ENCODE peak calls at places on chromosomes 2 and 18, in five cellular contexts. One of them, this sample, is unnamed. For H3K9me3, the result is how much of the 10 kb centered on the place peaks cover.

GRCh38 chr2:218658671-218659257 is 659 bp downstream of the ZNF142 start:
- DNase-seq in neural progenitor cell: peak
- DNase-seq in transverse colon: peak
- DNase-seq in heart left ventricle: no peak
- DNase-seq in uterus: no peak
- DNase-seq in this sample: peak

GRCh38 chr2:10397878-10398277 is 50.2 kb downstream of the ODC1 start:
- DNase-seq in neural progenitor cell: no peak
- DNase-seq in transverse colon: no peak
- DNase-seq in heart left ventricle: no peak
- DNase-seq in uterus: no peak
- DNase-seq in this sample: no peak

GRCh38 chr2:64273524-64274398 is 129.5 kb upstream of the PELI1 start:
- DNase-seq in neural progenitor cell: no peak
- DNase-seq in transverse colon: peak
- DNase-seq in heart left ventricle: peak
- DNase-seq in uterus: peak
- DNase-seq in this sample: no peak

GRCh38 chr2:19881221-19881620 is 20.6 kb downstream of the TTC32 start:
- DNase-seq in neural progenitor cell: no peak
- DNase-seq in transverse colon: no peak
- DNase-seq in heart left ventricle: no peak
- DNase-seq in uterus: no peak
- DNase-seq in this sample: no peak

GRCh38 chr2:158493458-158493857 is 36.7 kb downstream of the PKP4 start:
- DNase-seq in neural progenitor cell: peak
- DNase-seq in transverse colon: no peak
- DNase-seq in heart left ventricle: no peak
- DNase-seq in uterus: no peak
- DNase-seq in this sample: no peak

GRCh38 chr2:144950874-144951560 is 431.1 kb upstream of the ZEB2 start:
- DNase-seq in neural progenitor cell: no peak
- DNase-seq in transverse colon: no peak
- DNase-seq in heart left ventricle: no peak
- DNase-seq in uterus: no peak
- DNase-seq in this sample: no peak

GRCh38 chr2:44433841-44434240 is 72.1 kb downstream of the CAMKMT start:
- DNase-seq in neural progenitor cell: peak
- DNase-seq in transverse colon: no peak
- DNase-seq in heart left ventricle: no peak
- DNase-seq in uterus: no peak
- DNase-seq in this sample: no peak

GRCh38 chr2:129912066-129912820 is 67.2 kb upstream of the RAB6C start:
- DNase-seq in neural progenitor cell: no peak
- DNase-seq in transverse colon: no peak
- DNase-seq in heart left ventricle: no peak
- DNase-seq in uterus: no peak
- DNase-seq in this sample: no peak

GRCh38 chr2:186256540-186256939 is 229.5 kb upstream of the ZC3H15 start:
- DNase-seq in neural progenitor cell: peak
- DNase-seq in transverse colon: no peak
- DNase-seq in heart left ventricle: no peak
- DNase-seq in uterus: no peak
- DNase-seq in this sample: no peak

GRCh38 chr2:172698041-172698863 is 37.4 kb upstream of the RAPGEF4 start:
- DNase-seq in neural progenitor cell: no peak
- DNase-seq in transverse colon: no peak
- DNase-seq in heart left ventricle: no peak
- DNase-seq in uterus: no peak
- DNase-seq in this sample: no peak

GRCh38 chr18:34624551-34624950 is 85.5 kb upstream of the DTNA start:
- DNase-seq in neural progenitor cell: no peak
- DNase-seq in transverse colon: no peak
- DNase-seq in heart left ventricle: no peak
- DNase-seq in uterus: no peak
- DNase-seq in this sample: no peak

GRCh38 chr2:203022751-203023150 is 8.1 kb downstream of the NBEAL1 start:
- DNase-seq in neural progenitor cell: no peak
- DNase-seq in transverse colon: no peak
- DNase-seq in heart left ventricle: no peak
- DNase-seq in uterus: no peak
- DNase-seq in this sample: no peak

GRCh38 chr2:37005118-37005868 is 39.0 kb upstream of the STRN start:
- DNase-seq in neural progenitor cell: peak
- DNase-seq in transverse colon: peak
- DNase-seq in heart left ventricle: no peak
- DNase-seq in uterus: no peak
- DNase-seq in this sample: peak

GRCh38 chr2:78980871-78981270 is 44.6 kb upstream of the REG3G start:
- DNase-seq in neural progenitor cell: no peak
- DNase-seq in transverse colon: no peak
- DNase-seq in heart left ventricle: no peak
- DNase-seq in uterus: no peak
- DNase-seq in this sample: no peak

GRCh38 chr18:36412778-36413177 is 115.3 kb downstream of the FHOD3 start:
- DNase-seq in neural progenitor cell: peak
- DNase-seq in transverse colon: no peak
- DNase-seq in heart left ventricle: no peak
- DNase-seq in uterus: no peak
- DNase-seq in this sample: no peak

GRCh38 chr2:1681323-1682310 is 62.7 kb downstream of the PXDN start:
- DNase-seq in neural progenitor cell: no peak
- DNase-seq in transverse colon: no peak
- DNase-seq in heart left ventricle: no peak
- DNase-seq in uterus: no peak
- DNase-seq in this sample: no peak

GRCh38 chr2:54608224-54608623 is 115.2 kb upstream of the EML6 start:
- DNase-seq in neural progenitor cell: no peak
- DNase-seq in transverse colon: no peak
- DNase-seq in heart left ventricle: peak
- DNase-seq in uterus: no peak
- DNase-seq in this sample: no peak

GRCh38 chr2:219362524-219363164 is 25.1 kb downstream of the DNPEP start:
- DNase-seq in neural progenitor cell: no peak
- DNase-seq in transverse colon: peak
- DNase-seq in heart left ventricle: peak
- DNase-seq in uterus: peak
- DNase-seq in this sample: no peak

GRCh38 chr2:203670939-203671338 is 35.5 kb upstream of the CD28 start:
- DNase-seq in neural progenitor cell: no peak
- DNase-seq in transverse colon: no peak
- DNase-seq in heart left ventricle: no peak
- DNase-seq in uterus: no peak
- DNase-seq in this sample: no peak

GRCh38 chr2:168849610-168850009 is 40.6 kb downstream of the SPC25 start:
- DNase-seq in neural progenitor cell: peak
- DNase-seq in transverse colon: peak
- DNase-seq in heart left ventricle: no peak
- DNase-seq in uterus: no peak
- DNase-seq in this sample: no peak

GRCh38 chr2:112602917-112603316 is 18.5 kb downstream of the CHCHD5 start:
- DNase-seq in neural progenitor cell: no peak
- DNase-seq in transverse colon: no peak
- DNase-seq in heart left ventricle: no peak
- DNase-seq in uterus: no peak
- DNase-seq in this sample: no peak

GRCh38 chr2:188726561-188727247 is 247.5 kb upstream of the COL3A1 start:
- DNase-seq in neural progenitor cell: no peak
- DNase-seq in transverse colon: no peak
- DNase-seq in heart left ventricle: no peak
- DNase-seq in uterus: no peak
- DNase-seq in this sample: no peak

GRCh38 chr18:48826271-48826670 is 124.5 kb downstream of the SMAD7 start:
- DNase-seq in neural progenitor cell: no peak
- DNase-seq in transverse colon: no peak
- DNase-seq in heart left ventricle: peak
- DNase-seq in uterus: peak
- DNase-seq in this sample: no peak

GRCh38 chr18:3304832-3305231 is 42.9 kb downstream of the MYL12B start:
- DNase-seq in neural progenitor cell: no peak
- DNase-seq in transverse colon: no peak
- DNase-seq in heart left ventricle: no peak
- DNase-seq in uterus: no peak
- DNase-seq in this sample: no peak

GRCh38 chr2:43127941-43128561 is 98.4 kb downstream of the ZFP36L2 start:
- DNase-seq in neural progenitor cell: no peak
- DNase-seq in transverse colon: no peak
- DNase-seq in heart left ventricle: no peak
- DNase-seq in uterus: no peak
- DNase-seq in this sample: no peak

GRCh38 chr2:74740395-74741075 is 86.5 kb downstream of the SEMA4F start:
- DNase-seq in neural progenitor cell: no peak
- DNase-seq in transverse colon: peak
- DNase-seq in heart left ventricle: peak
- DNase-seq in uterus: no peak
- DNase-seq in this sample: no peak

GRCh38 chr2:56369316-56369715 is 185.5 kb downstream of the CCDC85A start:
- DNase-seq in neural progenitor cell: no peak
- DNase-seq in transverse colon: no peak
- DNase-seq in heart left ventricle: no peak
- DNase-seq in uterus: no peak
- DNase-seq in this sample: no peak

GRCh38 chr18:57792741-57793629 is 10.1 kb downstream of the ATP8B1 start:
- DNase-seq in neural progenitor cell: no peak
- DNase-seq in transverse colon: no peak
- DNase-seq in heart left ventricle: no peak
- DNase-seq in uterus: no peak
- DNase-seq in this sample: no peak

GRCh38 chr2:88355486-88355885 is 97.0 kb downstream of the FOXI3 start:
- DNase-seq in neural progenitor cell: peak
- DNase-seq in transverse colon: no peak
- DNase-seq in heart left ventricle: no peak
- DNase-seq in uterus: no peak
- DNase-seq in this sample: no peak

GRCh38 chr2:88345842-88346241 is 106.7 kb downstream of the FOXI3 start:
- DNase-seq in neural progenitor cell: peak
- DNase-seq in transverse colon: no peak
- DNase-seq in heart left ventricle: no peak
- DNase-seq in uterus: no peak
- DNase-seq in this sample: no peak

GRCh38 chr2:88350262-88350640 is 102.2 kb downstream of the FOXI3 start:
- DNase-seq in neural progenitor cell: peak
- DNase-seq in transverse colon: peak
- DNase-seq in heart left ventricle: no peak
- DNase-seq in uterus: no peak
- DNase-seq in this sample: no peak

DNA sequence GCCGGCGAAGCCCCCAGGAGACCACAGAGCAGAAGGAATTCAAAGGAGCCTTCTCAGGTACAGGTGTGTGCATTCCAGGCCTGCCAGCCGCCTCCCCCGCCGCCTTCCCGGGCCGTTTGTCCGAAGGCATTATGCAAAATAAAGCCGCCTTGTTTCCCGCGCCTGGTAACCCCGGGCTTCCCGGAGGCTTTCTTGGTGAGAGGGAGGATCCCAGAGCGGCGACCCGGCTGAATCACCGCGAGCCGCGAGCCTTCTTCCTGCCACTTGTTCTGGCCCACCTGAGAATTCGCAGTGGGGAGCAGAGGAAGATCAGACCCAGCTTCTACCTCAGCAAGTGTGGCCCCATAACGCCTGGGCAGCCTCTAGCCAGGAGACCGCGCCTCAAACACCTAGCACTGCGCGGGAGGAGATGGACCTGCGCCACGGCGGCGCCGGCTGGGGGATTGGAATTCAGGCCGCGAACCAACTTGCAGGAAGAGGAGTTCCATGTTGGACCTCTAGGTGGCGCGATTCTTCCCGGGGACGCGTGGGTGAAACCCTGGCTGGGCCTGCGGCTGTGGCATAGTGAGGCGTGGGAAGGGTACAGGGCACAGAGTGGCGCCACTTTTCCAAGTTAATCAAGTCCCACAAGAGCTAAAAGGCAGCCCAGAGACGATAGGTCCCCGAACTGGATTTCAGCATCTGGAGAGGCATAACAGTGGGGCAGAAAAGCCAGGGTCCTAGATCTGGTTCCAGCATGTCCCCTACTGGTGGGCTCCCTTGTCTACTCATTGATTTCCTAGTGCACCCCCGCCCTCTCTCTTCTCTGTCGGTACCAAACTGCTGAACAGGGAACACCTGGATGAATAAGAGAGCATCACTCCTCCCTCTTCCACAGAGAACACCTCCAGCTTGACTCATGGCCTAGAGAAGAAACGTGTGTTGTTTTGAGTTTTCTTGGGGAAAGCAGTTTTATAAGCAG is 101.6 kb downstream of the FOXI3 start:
- DNase-seq in neural progenitor cell: peak
- DNase-seq in transverse colon: peak
- DNase-seq in heart left ventricle: peak
- DNase-seq in uterus: no peak
- DNase-seq in this sample: peak
- H3K27ac ChIP-seq in neural progenitor cell: no peak
- H3K27ac ChIP-seq in transverse colon: no peak
- H3K27ac ChIP-seq in heart left ventricle: no peak
- H3K27ac ChIP-seq in uterus: no peak
- H3K27ac ChIP-seq in this sample: no peak

DNA sequence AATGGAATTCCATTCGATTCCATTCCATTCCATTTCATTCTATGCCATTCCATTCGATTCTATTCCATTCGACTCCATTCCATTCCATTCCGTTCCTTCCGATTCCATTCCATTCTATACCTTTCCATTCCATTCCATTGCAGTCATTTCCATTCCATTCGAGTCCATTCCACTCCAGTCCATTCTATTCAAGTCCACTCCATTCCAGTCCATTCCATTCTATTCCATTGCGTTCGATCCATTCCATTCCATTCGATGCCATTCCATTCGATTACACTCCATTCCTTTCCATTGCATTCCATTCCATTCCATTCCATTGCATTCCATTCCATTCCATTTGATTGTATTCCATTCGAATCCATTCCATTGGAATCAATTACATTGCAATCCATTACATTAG is 1119.8 kb downstream of the RPIA start:
- DNase-seq in neural progenitor cell: no peak
- DNase-seq in transverse colon: no peak
- DNase-seq in heart left ventricle: no peak
- DNase-seq in uterus: no peak
- DNase-seq in this sample: no peak
- H3K9me3 ChIP-seq in neural progenitor cell: half or more
- H3K9me3 ChIP-seq in transverse colon: under half
- H3K9me3 ChIP-seq in heart left ventricle: half or more
- H3K9me3 ChIP-seq in uterus: under half
- H3K9me3 ChIP-seq in this sample: under half

GRCh38 chr2:20991031-20991430 is 52.8 kb downstream of the APOB start:
- DNase-seq in neural progenitor cell: no peak
- DNase-seq in transverse colon: no peak
- DNase-seq in heart left ventricle: no peak
- DNase-seq in uterus: no peak
- DNase-seq in this sample: no peak
- H3K27ac ChIP-seq in neural progenitor cell: no peak
- H3K27ac ChIP-seq in transverse colon: no peak
- H3K27ac ChIP-seq in heart left ventricle: no peak
- H3K27ac ChIP-seq in uterus: no peak
- H3K27ac ChIP-seq in this sample: no peak

DNA sequence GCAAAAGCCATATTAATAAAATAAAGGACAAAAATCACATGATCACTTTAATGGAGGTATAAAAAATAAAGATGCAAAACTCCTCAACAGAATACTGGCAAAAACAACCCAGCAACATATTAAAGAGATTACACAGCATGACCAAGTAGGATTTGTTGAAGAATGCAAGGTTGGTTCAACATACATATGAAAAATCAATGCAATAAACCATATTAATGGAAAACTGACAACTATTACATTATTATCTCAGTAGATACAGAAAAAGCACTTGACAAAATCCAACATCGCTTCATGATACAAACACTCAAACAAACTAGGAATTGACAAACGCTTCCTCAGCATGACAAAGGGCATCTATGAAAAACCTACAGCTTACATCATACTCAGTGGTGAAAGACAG is 76.7 kb downstream of the CRACDL start:
- DNase-seq in neural progenitor cell: no peak
- DNase-seq in transverse colon: no peak
- DNase-seq in heart left ventricle: no peak
- DNase-seq in uterus: no peak
- DNase-seq in this sample: no peak
- H3K9me3 ChIP-seq in neural progenitor cell: under half
- H3K9me3 ChIP-seq in transverse colon: under half
- H3K9me3 ChIP-seq in heart left ventricle: under half
- H3K9me3 ChIP-seq in uterus: under half
- H3K9me3 ChIP-seq in this sample: under half

This sample was measured in CD4-positive, alpha-beta memory T cell.